ENCODE peak calls at places on chromosomes 12 and 14, in nine cellular contexts. M is neural progenitor cell; D is dorsolateral prefrontal cortex; E is PC-3; X is HepG2; K is adrenal gland; V is H1; N is A549; O is CD8-positive, alpha-beta memory T cell. W is an unnamed sample.

GRCh38 chr12:3170423-3171194 is 93.4 kb downstream of the TSPAN9 start:
- DNase-seq in V (no peak), K (no peak), M (no peak), O (no peak), D (no peak), E (peak), N (peak), X (no peak), W (no peak)

GRCh38 chr14:75981426-75981825 is 369 bp downstream of the TGFB3 start:
- DNase-seq in N (no peak), K (no peak), D (peak), V (no peak), O (peak), X (peak), E (no peak), M (peak), W (peak)

GRCh38 chr12:104360988-104361707 is 57.6 kb downstream of the EID3 start:
- DNase-seq in K (no peak), O (no peak), X (no peak), E (no peak), N (peak), D (no peak), M (no peak), V (no peak), W (no peak)

GRCh38 chr14:103070971-103071542 is 13.0 kb upstream of the LBHD2 start:
- DNase-seq in K (no peak), D (no peak), N (no peak), X (no peak), O (no peak), V (no peak), M (no peak), E (no peak), W (no peak)

GRCh38 chr12:124780752-124781685 is 82.6 kb downstream of the SCARB1 start:
- DNase-seq in N (no peak), K (peak), X (no peak), O (no peak), E (no peak), M (no peak), D (no peak), V (no peak), W (no peak)

GRCh38 chr12:70094467-70094866 is 148.8 kb upstream of the CNOT2 start:
- DNase-seq in X (no peak), V (no peak), E (no peak), N (no peak), O (no peak), K (no peak), D (no peak), M (peak), W (no peak)

GRCh38 chr14:73723411-73723798 is 9.2 kb upstream of the PNMA1 start:
- DNase-seq in D (no peak), N (no peak), V (no peak), K (no peak), O (no peak), M (no peak), X (no peak), E (peak), W (peak)

GRCh38 chr12:111636209-111636928 is 37.3 kb upstream of the ATXN2 start:
- DNase-seq in K (peak), X (peak), O (no peak), N (no peak), V (peak), E (no peak), D (peak), M (peak), W (no peak)

GRCh38 chr12:53219116-53219955 is 12.3 kb upstream of the ITGB7 start:
- DNase-seq in M (no peak), O (peak), V (no peak), D (no peak), N (peak), E (peak), K (no peak), X (no peak), W (no peak)

GRCh38 chr14:54691525-54692260 is 124.8 kb downstream of the SAMD4A start:
- DNase-seq in X (peak), O (peak), K (peak), M (peak), V (peak), N (peak), D (peak), E (peak), W (peak)

GRCh38 chr14:69398818-69399210 is 322 bp downstream of the SLC39A9 start:
- DNase-seq in D (no peak), M (no peak), K (no peak), N (no peak), E (no peak), V (no peak), X (no peak), O (no peak), W (no peak)

GRCh38 chr14:37019488-37019887 is 152.9 kb downstream of the SLC25A21 start:
- DNase-seq in D (no peak), V (no peak), X (no peak), O (no peak), N (no peak), K (no peak), E (no peak), M (no peak), W (no peak)

GRCh38 chr14:68672609-68673285 is 120.1 kb downstream of the ZFP36L1 start:
- DNase-seq in M (no peak), X (peak), E (no peak), V (no peak), N (no peak), D (no peak), K (no peak), O (no peak), W (no peak)

GRCh38 chr12:132689227-132689626 is 1.8 kb downstream of the PXMP2 start:
- DNase-seq in N (no peak), D (no peak), K (no peak), O (no peak), E (no peak), M (no peak), V (no peak), X (peak), W (no peak)

GRCh38 chr14:98119739-98120138 is 1152.3 kb downstream of the BCL11B start:
- DNase-seq in O (no peak), X (no peak), D (no peak), K (no peak), V (no peak), M (no peak), N (no peak), E (no peak), W (no peak)

GRCh38 chr12:107131832-107132616 is 38.7 kb upstream of the CRY1 start:
- DNase-seq in X (peak), E (peak), N (peak), D (no peak), M (peak), O (peak), V (peak), K (no peak), W (no peak)

GRCh38 chr12:115354007-115354452 is 670.1 kb upstream of the TBX3 start:
- DNase-seq in E (peak), X (peak), M (no peak), V (no peak), N (peak), D (no peak), O (no peak), K (peak), W (no peak)

DNA sequence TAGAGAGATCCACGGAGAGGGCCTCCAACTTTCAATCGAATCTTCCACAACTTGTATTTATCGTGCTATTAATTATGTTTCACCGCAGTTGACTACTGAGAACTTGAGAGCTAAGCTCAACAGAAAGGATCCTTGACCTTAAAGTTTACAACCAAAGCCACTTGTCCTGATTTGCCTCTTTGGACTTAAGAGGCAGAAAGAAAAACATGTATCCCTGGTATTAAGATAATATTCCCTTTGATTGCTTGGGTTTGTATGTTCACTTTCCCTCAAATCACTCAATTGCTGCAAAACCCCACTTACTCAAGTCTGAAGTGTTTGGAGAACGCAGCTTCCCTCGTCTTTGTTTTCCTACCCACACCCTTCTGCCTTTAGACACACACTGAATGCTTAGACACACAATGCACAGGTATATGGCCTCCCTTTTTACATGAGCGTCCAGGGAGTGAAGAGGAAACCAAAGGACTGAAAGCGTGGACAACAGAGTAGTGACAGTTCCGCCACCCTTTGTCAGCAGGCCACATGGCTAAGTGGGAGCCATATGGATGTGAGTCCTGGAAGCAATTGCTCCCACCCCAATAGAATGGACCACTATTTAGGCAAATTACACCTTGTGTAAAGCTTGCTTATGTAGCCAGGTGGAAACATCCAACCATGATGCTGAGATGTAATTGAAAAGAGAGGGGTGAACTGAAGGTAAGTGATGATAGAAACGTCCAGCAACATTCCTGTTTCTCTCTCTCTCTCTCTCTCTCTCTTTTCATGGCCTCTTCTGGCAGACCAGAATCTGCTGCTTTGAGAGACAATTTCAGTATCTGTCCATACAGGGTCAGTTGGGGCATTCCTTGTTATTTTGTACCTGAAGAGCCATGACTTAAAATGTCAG is 1.4 kb upstream of the PKP2 start:
- DNase-seq in X (no peak), M (no peak), N (no peak), D (no peak), O (no peak), V (no peak), K (no peak), E (no peak), W (no peak)
- H3K27ac ChIP-seq in X (peak), M (no peak), N (no peak), D (no peak), O (no peak), V (no peak), K (no peak), E (peak), W (no peak)

GRCh38 chr12:32666510-32666909 is 12.6 kb upstream of the DNM1L start:
- DNase-seq in E (peak), M (no peak), X (no peak), O (no peak), V (no peak), K (no peak), N (no peak), D (no peak), W (no peak)
- H3K4me3 ChIP-seq in E (peak), M (no peak), X (peak), O (no peak), V (no peak), K (no peak), N (no peak), D (no peak), W (no peak)

GRCh38 chr14:59344711-59345455 is 120.3 kb downstream of the GPR135 start:
- DNase-seq in O (no peak), M (peak), K (no peak), E (no peak), X (no peak), N (no peak), V (no peak), D (no peak), W (no peak)

GRCh38 chr14:59347511-59347900 is 117.7 kb downstream of the GPR135 start:
- DNase-seq in M (no peak), N (no peak), E (no peak), X (no peak), D (no peak), K (no peak), V (no peak), O (no peak), W (no peak)

GRCh38 chr14:59347915-59348314 is 117.3 kb downstream of the GPR135 start:
- DNase-seq in M (no peak), V (no peak), X (no peak), O (no peak), K (no peak), D (no peak), E (no peak), N (no peak), W (no peak)

GRCh38 chr14:59346329-59346728 is 118.9 kb downstream of the GPR135 start:
- DNase-seq in M (no peak), X (no peak), N (no peak), K (no peak), V (no peak), O (no peak), E (no peak), D (no peak), W (no peak)

DNA sequence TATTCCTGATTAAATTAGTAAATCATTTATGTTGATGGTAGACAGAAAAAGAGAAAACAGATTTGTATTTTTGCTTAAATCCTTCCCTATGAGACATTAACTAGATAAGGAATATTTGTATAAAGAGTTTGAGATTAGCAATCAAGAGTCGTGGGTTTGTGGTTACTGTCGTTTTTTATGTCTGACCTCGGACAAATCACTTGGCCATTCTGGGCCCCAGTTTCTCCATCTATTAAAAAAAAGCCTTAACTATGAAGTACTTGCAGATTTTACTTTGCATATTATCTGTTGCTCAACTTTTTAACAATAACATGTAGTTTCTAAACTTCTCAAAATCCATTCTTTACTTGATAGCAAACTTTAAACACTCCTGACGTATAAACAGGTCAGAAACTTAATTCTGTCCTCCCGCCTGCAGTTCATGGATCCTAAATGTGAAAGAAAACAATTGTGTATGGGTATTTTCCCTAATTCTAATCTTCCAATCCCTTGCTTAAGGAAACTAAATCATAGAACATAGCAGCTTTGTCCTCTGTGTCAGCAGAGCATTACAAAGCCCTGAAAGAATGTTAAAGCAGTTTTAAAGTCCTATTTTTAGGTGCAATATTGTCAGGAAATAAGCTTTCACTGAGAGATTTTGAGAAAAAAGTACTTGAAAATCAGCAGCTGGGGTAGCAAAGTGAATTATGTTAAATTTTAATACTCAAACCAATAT is 118.2 kb downstream of the GPR135 start:
- DNase-seq in K (no peak), O (no peak), N (no peak), M (no peak), X (no peak), D (no peak), V (no peak), E (no peak), W (no peak)
- H3K27ac ChIP-seq in K (peak), O (no peak), N (no peak), M (no peak), X (no peak), D (no peak), V (no peak), E (no peak), W (no peak)

DNA sequence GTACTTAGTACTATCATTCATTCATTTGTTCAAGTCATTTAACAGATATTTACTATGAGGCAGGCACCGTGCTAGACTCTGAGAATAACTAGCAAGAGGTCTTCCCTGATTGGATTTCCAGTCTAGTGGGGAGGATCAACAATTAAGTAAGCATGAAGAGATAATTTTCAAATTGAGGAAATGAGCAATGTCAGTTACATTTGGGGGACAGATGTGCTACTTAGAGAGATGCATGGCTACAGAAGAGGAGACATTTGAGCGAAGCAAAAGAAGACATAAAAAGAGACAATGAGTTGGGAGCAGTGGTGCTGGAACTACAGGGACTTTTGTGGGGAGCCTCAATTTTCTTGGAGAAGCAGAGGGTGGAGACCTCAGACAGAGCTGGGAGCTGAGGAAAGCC is 7.7 kb downstream of the KCNA5 start:
- DNase-seq in K (no peak), N (no peak), E (no peak), V (no peak), M (no peak), D (no peak), X (no peak), O (no peak), W (no peak)
- H3K4me3 ChIP-seq in K (no peak), N (no peak), E (no peak), V (no peak), M (no peak), D (no peak), X (no peak), O (no peak), W (no peak)

GRCh38 chr12:108373111-108373510 is 34.0 kb upstream of the CMKLR1 start:
- DNase-seq in X (no peak), V (no peak), M (peak), K (no peak), D (no peak), N (no peak), E (peak), O (no peak), W (no peak)
- H3K27ac ChIP-seq in X (no peak), V (no peak), M (no peak), K (no peak), D (no peak), N (no peak), E (no peak), O (no peak), W (no peak)